ENCODE peak calls at places on chromosomes 2 and 18, in eight cellular contexts. F is CD8-positive, alpha-beta T cell; Y is left lung; D is thyroid gland; O is body of pancreas; Q is fibroblast of lung; N is adipocyte; P is cardiac muscle cell. M is an unnamed sample. For H3K4me1, the result is how much of the 10 kb centered on the place peaks cover.

GRCh38 chr2:169260246-169260645 is 102.1 kb downstream of the LRP2 start:
- DNase-seq in F (no peak), Y (no peak), D (peak), O (no peak), Q (no peak), N (no peak), P (peak), M (no peak)

GRCh38 chr2:205879362-205879761 is 197.1 kb downstream of the NRP2 start:
- DNase-seq in F (no peak), Y (no peak), D (no peak), O (no peak), Q (no peak), N (no peak), P (no peak), M (no peak)

GRCh38 chr18:49135871-49136270 is 185.1 kb upstream of the SMAD7 start:
- DNase-seq in F (no peak), Y (no peak), D (peak), O (peak), Q (peak), N (peak), P (no peak), M (peak)

GRCh38 chr2:74499269-74499939 is at the start of gene LBX2:
- DNase-seq in F (no peak), Y (no peak), D (no peak), O (no peak), Q (no peak), N (peak), P (peak), M (no peak)

GRCh38 chr2:66443977-66444855 is 9.3 kb downstream of the MEIS1 start:
- DNase-seq in F (no peak), Y (no peak), D (no peak), O (peak), Q (peak), N (no peak), P (peak), M (no peak)

GRCh38 chr2:46769809-46770208 is 145.8 kb downstream of the MCFD2 start:
- DNase-seq in F (no peak), Y (no peak), D (no peak), O (no peak), Q (no peak), N (no peak), P (no peak), M (no peak)

GRCh38 chr2:31580321-31581117 is at the start of gene SRD5A2:
- DNase-seq in F (no peak), Y (no peak), D (no peak), O (no peak), Q (no peak), N (no peak), P (no peak), M (no peak)

GRCh38 chr18:74294526-74294925 is 2.8 kb upstream of the CYB5A start:
- DNase-seq in F (no peak), Y (no peak), D (no peak), O (no peak), Q (no peak), N (no peak), P (no peak), M (no peak)

GRCh38 chr2:71923887-71924533 is 223.7 kb downstream of the CYP26B1 start:
- DNase-seq in F (no peak), Y (no peak), D (peak), O (peak), Q (peak), N (peak), P (peak), M (peak)

GRCh38 chr2:98460573-98461560 is 16.2 kb downstream of the INPP4A start:
- DNase-seq in F (no peak), Y (peak), D (no peak), O (no peak), Q (no peak), N (no peak), P (no peak), M (no peak)

GRCh38 chr2:51158236-51158635 is 126.3 kb upstream of the NRXN1 start:
- DNase-seq in F (no peak), Y (no peak), D (no peak), O (no peak), Q (no peak), N (no peak), P (no peak), M (no peak)

GRCh38 chr18:7809455-7809854 is 242.3 kb downstream of the PTPRM start:
- DNase-seq in F (no peak), Y (no peak), D (no peak), O (no peak), Q (no peak), N (no peak), P (no peak), M (no peak)

GRCh38 chr2:236080412-236080811 is 87.8 kb downstream of the GBX2 start:
- DNase-seq in F (no peak), Y (no peak), D (no peak), O (no peak), Q (no peak), N (no peak), P (no peak), M (no peak)

GRCh38 chr18:34661464-34662087 is 48.5 kb upstream of the DTNA start:
- DNase-seq in F (no peak), Y (no peak), D (no peak), O (no peak), Q (peak), N (peak), P (peak), M (peak)

GRCh38 chr18:28574175-28574574 is 397.2 kb upstream of the CDH2 start:
- DNase-seq in F (no peak), Y (no peak), D (no peak), O (no peak), Q (no peak), N (no peak), P (no peak), M (no peak)

GRCh38 chr18:52701219-52701935 is 361.4 kb downstream of the DCC start:
- DNase-seq in F (no peak), Y (no peak), D (no peak), O (no peak), Q (no peak), N (no peak), P (no peak), M (no peak)

GRCh38 chr2:19901201-19901457 is 654 bp downstream of the TTC32 start:
- DNase-seq in F (no peak), Y (peak), D (no peak), O (no peak), Q (no peak), N (no peak), P (no peak), M (no peak)

GRCh38 chr2:85433511-85434089 is 15.1 kb downstream of the SH2D6 start:
- DNase-seq in F (no peak), Y (peak), D (peak), O (peak), Q (peak), N (peak), P (no peak), M (no peak)

GRCh38 chr2:119440873-119441272 is 9.2 kb downstream of the TMEM37 start:
- DNase-seq in F (no peak), Y (no peak), D (no peak), O (no peak), Q (no peak), N (no peak), P (no peak), M (no peak)

GRCh38 chr2:101162561-101163330 is 11.6 kb upstream of the TBC1D8 start:
- DNase-seq in F (no peak), Y (no peak), D (no peak), O (no peak), Q (no peak), N (no peak), P (no peak), M (peak)

GRCh38 chr18:38318416-38318815 is 752.8 kb upstream of the CELF4 start:
- DNase-seq in F (no peak), Y (no peak), D (no peak), O (no peak), Q (no peak), N (no peak), P (no peak), M (no peak)

GRCh38 chr18:3451989-3452749 is 2.2 kb downstream of the TGIF1 start:
- DNase-seq in F (no peak), Y (peak), D (peak), O (peak), Q (peak), N (peak), P (peak), M (peak)

GRCh38 chr18:36025025-36025424 is 42.3 kb downstream of the RPRD1A start:
- DNase-seq in F (no peak), Y (no peak), D (no peak), O (no peak), Q (peak), N (no peak), P (no peak), M (peak)

GRCh38 chr18:58536187-58536516 is 92.7 kb downstream of the ALPK2 start:
- DNase-seq in F (no peak), Y (no peak), D (no peak), O (no peak), Q (no peak), N (no peak), P (no peak), M (no peak)

GRCh38 chr2:240782886-240783818 is 36.9 kb downstream of the KIF1A start:
- DNase-seq in F (no peak), Y (no peak), D (no peak), O (no peak), Q (no peak), N (no peak), P (no peak), M (no peak)

GRCh38 chr2:15028406-15028805 is 395.9 kb downstream of the LRATD1 start:
- DNase-seq in F (no peak), Y (no peak), D (no peak), O (no peak), Q (peak), N (peak), P (no peak), M (no peak)

GRCh38 chr2:172969171-172969570 is 106.5 kb upstream of the MAP3K20 start:
- DNase-seq in F (no peak), Y (no peak), D (no peak), O (no peak), Q (peak), N (peak), P (no peak), M (no peak)

GRCh38 chr18:22674300-22674699 is 256.6 kb upstream of the CTAGE1 start:
- DNase-seq in F (no peak), Y (no peak), D (no peak), O (no peak), Q (peak), N (peak), P (no peak), M (peak)

GRCh38 chr18:74271656-74272055 is 20.1 kb downstream of the CYB5A start:
- DNase-seq in F (no peak), Y (no peak), D (no peak), O (no peak), Q (no peak), N (no peak), P (no peak), M (no peak)

GRCh38 chr2:6845312-6845711 is 20.4 kb downstream of the CMPK2 start:
- DNase-seq in F (no peak), Y (no peak), D (no peak), O (no peak), Q (peak), N (peak), P (peak), M (no peak)

GRCh38 chr2:52884971-52885370 is 882.6 kb upstream of the CHAC2 start:
- DNase-seq in F (no peak), Y (no peak), D (no peak), O (no peak), Q (no peak), N (no peak), P (no peak), M (no peak)

GRCh38 chr2:18830962-18831361 is 241.6 kb upstream of the NT5C1B start:
- DNase-seq in F (no peak), Y (no peak), D (no peak), O (no peak), Q (no peak), N (no peak), P (no peak), M (no peak)

GRCh38 chr18:46578987-46579386 is 78.0 kb downstream of the LOXHD1 start:
- DNase-seq in F (no peak), Y (no peak), D (no peak), O (no peak), Q (no peak), N (no peak), P (no peak), M (no peak)

GRCh38 chr2:169715379-169716228 is 18.0 kb upstream of the KLHL23 start:
- DNase-seq in F (no peak), Y (no peak), D (peak), O (peak), Q (no peak), N (peak), P (peak), M (peak)

GRCh38 chr2:46241344-46241743 is 55.9 kb upstream of the EPAS1 start:
- DNase-seq in F (no peak), Y (no peak), D (no peak), O (no peak), Q (peak), N (no peak), P (no peak), M (peak)

GRCh38 chr2:12915792-12916191 is 199.1 kb downstream of the TRIB2 start:
- DNase-seq in F (no peak), Y (no peak), D (no peak), O (no peak), Q (peak), N (peak), P (no peak), M (no peak)

GRCh38 chr2:64059270-64059669 is 40.0 kb upstream of the VPS54 start:
- DNase-seq in F (no peak), Y (no peak), D (no peak), O (no peak), Q (no peak), N (no peak), P (no peak), M (no peak)

GRCh38 chr2:237515621-237516275 is 28.7 kb downstream of the MLPH start:
- DNase-seq in F (no peak), Y (no peak), D (no peak), O (no peak), Q (no peak), N (no peak), P (no peak), M (no peak)

GRCh38 chr2:200405599-200406298 is 99.3 kb downstream of the SPATS2L start:
- DNase-seq in F (no peak), Y (no peak), D (no peak), O (peak), Q (peak), N (peak), P (no peak), M (peak)

GRCh38 chr2:200406379-200406778 is 99.9 kb downstream of the SPATS2L start:
- DNase-seq in F (no peak), Y (no peak), D (no peak), O (no peak), Q (no peak), N (peak), P (no peak), M (peak)

GRCh38 chr2:200411831-200412230 is 98.0 kb downstream of the KCTD18 start:
- DNase-seq in F (no peak), Y (no peak), D (no peak), O (no peak), Q (peak), N (peak), P (no peak), M (no peak)

GRCh38 chr2:200404615-200405014 is 98.1 kb downstream of the SPATS2L start:
- DNase-seq in F (no peak), Y (no peak), D (no peak), O (no peak), Q (no peak), N (no peak), P (no peak), M (no peak)

GRCh38 chr2:200408428-200409311 is 101.2 kb downstream of the KCTD18 start:
- DNase-seq in F (no peak), Y (no peak), D (peak), O (no peak), Q (peak), N (peak), P (no peak), M (peak)
- H3K4me1 ChIP-seq in F (under half), Y (half or more), D (under half), O (under half), Q (under half), N (under half), P (under half), M (under half)

DNA sequence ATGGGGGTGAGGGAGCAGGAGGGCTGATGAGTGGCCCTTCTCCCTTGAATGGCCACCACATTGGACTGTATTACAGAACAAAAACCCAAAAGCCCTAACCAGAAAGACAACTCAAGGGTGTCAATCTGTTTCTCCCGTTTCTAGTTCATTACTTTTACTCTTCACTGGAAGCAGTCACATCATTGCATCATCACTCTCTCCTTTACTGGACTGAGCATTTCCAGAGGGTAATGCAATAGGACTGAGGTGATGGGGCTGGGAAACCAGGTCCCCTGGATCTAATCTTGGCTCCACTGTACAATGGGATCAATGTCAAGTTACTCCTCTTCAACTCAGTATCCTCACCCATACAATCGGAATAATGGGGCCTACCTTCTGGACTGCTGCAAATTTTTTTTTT is 56.1 kb downstream of the BCL2 start:
- DNase-seq in F (no peak), Y (no peak), D (no peak), O (no peak), Q (no peak), N (no peak), P (no peak), M (no peak)
- H3K4me1 ChIP-seq in F (under half), Y (under half), D (half or more), O (under half), Q (under half), N (under half), P (under half), M (under half)

GRCh38 chr2:158995677-158996049 is 27.2 kb downstream of the TANC1 start:
- DNase-seq in F (no peak), Y (no peak), D (no peak), O (no peak), Q (no peak), N (no peak), P (no peak), M (no peak)

GRCh38 chr2:158996378-158996993 is 28.0 kb downstream of the TANC1 start:
- DNase-seq in F (no peak), Y (no peak), D (no peak), O (no peak), Q (no peak), N (no peak), P (no peak), M (no peak)

GRCh38 chr2:158998486-158999248 is 30.2 kb downstream of the TANC1 start:
- DNase-seq in F (no peak), Y (no peak), D (no peak), O (no peak), Q (peak), N (no peak), P (no peak), M (peak)

GRCh38 chr2:158994920-158995676 is 26.7 kb downstream of the TANC1 start:
- DNase-seq in F (no peak), Y (no peak), D (no peak), O (no peak), Q (no peak), N (peak), P (peak), M (no peak)

GRCh38 chr2:158997037-158997785 is 28.8 kb downstream of the TANC1 start:
- DNase-seq in F (no peak), Y (no peak), D (no peak), O (no peak), Q (no peak), N (no peak), P (no peak), M (peak)
- H3K4me1 ChIP-seq in F (under half), Y (half or more), D (under half), O (under half), Q (under half), N (under half), P (half or more), M (under half)

DNA sequence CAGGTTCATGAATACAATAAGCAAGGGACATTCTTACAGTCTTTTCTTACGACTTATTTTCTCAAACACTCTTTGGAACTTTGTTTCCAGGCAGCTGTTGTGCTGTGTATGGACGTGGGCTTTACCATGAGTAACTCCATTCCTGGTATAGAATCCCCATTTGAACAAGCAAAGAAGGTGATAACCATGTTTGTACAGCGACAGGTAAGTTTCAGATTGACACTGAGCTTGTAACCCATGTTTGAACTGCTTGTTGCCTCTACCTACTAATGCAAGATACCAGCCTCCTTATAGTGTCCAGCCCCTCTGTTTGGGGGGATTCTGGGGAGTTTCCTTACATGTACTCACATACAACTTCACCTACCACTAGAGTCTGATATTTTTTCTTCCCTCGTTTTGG is 3.8 kb downstream of the XRCC5 start:
- DNase-seq in F (no peak), Y (no peak), D (no peak), O (no peak), Q (no peak), N (no peak), P (no peak), M (no peak)
- H3K4me1 ChIP-seq in F (half or more), Y (half or more), D (under half), O (under half), Q (under half), N (half or more), P (under half), M (under half)

DNA sequence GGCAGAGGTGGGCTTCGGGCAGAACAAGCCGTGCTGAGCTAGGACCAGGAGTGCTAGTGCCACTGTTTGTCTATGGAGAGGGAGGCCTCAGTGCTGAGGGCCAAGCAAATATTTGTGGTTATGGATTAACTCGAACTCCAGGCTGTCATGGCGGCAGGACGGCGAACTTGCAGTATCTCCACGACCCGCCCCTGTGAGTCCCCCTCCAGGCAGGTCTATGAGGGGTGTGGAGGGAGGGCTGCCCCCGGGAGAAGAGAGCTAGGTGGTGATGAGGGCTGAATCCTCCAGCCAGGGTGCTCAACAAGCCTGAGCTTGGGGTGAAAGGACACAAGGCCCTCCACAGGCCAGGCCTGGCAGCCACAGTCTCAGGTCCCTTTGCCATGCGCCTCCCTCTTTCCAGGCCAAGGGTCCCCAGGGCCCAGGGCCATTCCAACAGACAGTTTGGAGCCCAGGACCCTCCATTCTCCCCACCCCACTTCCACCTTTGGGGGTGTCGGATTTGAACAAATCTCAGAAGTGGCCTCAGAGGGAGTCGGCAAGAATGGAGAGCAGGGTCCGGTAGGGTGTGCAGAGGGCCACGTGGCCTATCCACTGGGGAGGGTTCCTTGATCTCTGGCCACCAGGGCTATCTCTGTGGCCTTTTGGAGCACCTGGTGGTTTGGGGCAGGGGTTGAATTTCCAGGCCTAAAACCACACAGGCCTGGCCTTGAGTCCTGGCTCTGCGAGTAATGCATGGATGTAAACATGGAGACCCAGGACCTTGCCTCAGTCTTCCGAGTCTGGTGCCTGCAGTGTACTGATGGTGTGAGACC is at the start of gene PROC:
- DNase-seq in F (no peak), Y (no peak), D (no peak), O (no peak), Q (no peak), N (no peak), P (no peak), M (no peak)
- H3K4me1 ChIP-seq in F (under half), Y (under half), D (under half), O (under half), Q (under half), N (under half), P (under half), M (under half)

DNA sequence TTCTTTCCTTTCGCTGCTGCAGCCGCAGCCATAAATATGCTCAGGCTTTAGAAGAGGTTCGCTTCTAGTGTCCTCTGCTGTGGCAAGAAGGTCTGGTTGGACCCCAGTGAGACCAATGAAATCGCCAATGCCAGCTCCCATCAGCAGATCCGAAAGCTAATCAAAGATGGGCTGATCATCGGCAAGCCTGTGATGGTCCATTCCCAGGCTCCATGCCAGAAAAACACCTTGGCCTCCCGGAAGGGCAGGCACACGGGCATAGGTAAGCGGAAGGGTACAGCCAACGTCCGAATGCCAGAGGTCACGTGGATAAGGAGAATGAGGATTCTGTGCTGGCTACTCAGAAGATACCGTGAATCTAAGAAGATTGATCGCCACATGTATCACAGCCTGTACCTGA is 2.6 kb upstream of the CATIP start:
- DNase-seq in F (no peak), Y (no peak), D (no peak), O (no peak), Q (no peak), N (no peak), P (no peak), M (no peak)
- H3K4me1 ChIP-seq in F (under half), Y (under half), D (under half), O (under half), Q (under half), N (under half), P (under half), M (under half)

M was measured in endothelial cell of umbilical vein.